ENCODE peak calls at places on chromosome 7, in four cellular contexts. G, T, W and D are unnamed samples.

GRCh38 chr7:1564603-1565022 is 5.2 kb downstream of the PSMG3 start:
- DNase-seq in G (no peak), W (peak), T (no peak), D (no peak)

GRCh38 chr7:128264477-128264876 is 23.4 kb downstream of the LEP start:
- DNase-seq in T (no peak), G (no peak), W (no peak), D (no peak)

GRCh38 chr7:98740643-98741042 is 123.6 kb downstream of the NPTX2 start:
- DNase-seq in G (no peak), W (no peak), T (no peak), D (no peak)

GRCh38 chr7:78702770-78703169 is 750.7 kb downstream of the MAGI2 start:
- DNase-seq in W (peak), T (no peak), G (no peak), D (no peak)

GRCh38 chr7:4080954-4081353 is 601.1 kb upstream of the FOXK1 start:
- DNase-seq in G (no peak), W (no peak), T (no peak), D (no peak)

GRCh38 chr7:100682228-100682741 is 8.7 kb downstream of the GNB2 start:
- DNase-seq in T (peak), W (peak), G (peak), D (no peak)

GRCh38 chr7:80232969-80233724 is 98.5 kb downstream of the GNAI1 start:
- DNase-seq in G (no peak), W (no peak), T (no peak), D (no peak)

GRCh38 chr7:94239661-94240234 is 154.9 kb upstream of the COL1A2 start:
- DNase-seq in T (no peak), G (no peak), W (no peak), D (no peak)

GRCh38 chr7:76346778-76347177 is 12.0 kb downstream of the YWHAG start:
- DNase-seq in T (no peak), G (no peak), W (no peak), D (no peak)

GRCh38 chr7:140517546-140518369 is 38.5 kb upstream of the MKRN1 start:
- DNase-seq in T (peak), G (peak), W (peak), D (peak)

DNA sequence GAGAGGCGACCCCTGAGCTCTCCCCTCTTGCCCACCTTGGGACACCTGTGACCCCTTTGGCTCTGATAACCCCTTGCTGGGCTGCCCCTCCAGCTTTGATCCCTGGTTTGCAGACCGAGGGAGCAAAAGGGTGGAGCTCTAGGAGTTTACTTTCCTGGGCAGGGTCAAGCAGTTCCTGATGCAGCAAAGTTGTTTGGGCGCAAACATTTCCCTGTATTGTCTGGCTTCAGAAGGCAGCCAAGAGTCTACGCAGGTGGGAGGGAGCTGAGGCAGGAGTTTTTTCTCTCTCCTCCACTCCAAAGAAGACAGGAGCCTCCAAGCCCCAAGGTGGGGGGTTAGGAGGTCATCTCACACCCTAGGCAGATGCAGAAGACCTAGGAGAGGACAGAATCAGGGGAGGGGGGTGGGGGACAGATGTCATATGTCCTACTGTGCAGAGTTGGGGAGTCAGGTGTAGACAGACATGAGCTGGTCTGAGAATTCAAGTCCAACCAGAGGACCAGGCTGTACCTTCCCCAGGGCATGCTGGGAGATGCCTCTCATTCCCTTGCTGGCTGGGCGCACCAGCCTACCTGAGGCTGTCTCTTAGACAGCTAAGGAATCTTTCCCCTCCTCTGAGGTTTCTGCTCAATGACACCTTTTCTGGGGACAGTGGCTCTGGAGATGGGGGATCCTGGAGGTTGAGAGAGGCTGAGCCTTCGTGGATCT is 20.5 kb downstream of the TMEM270 start:
- DNase-seq in G (no peak), W (no peak), T (no peak), D (no peak)
- H3K27ac ChIP-seq in G (no peak), W (no peak), T (no peak), D (no peak)

DNA sequence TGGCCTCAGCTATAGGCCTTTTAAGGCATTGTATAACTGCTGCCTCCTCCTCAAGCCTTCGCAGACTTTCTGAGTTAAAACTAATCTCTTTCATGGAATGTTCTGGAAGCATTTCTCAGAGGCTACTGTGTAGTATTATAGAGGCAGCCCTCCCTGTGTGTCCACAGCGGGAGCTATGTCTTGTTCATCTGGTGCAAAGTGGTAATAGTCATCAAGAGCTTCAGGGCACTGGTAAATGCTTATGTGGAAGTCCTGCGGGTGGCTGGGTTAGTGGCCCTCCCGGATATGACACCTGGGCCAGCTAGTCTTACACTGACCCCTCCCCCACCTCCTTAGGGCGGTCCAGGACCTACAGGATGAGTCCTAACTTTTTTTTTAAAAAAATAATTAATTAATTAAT is 2.2 kb upstream of the ABHD11 start:
- DNase-seq in G (no peak), W (no peak), T (no peak), D (no peak)
- H3K27ac ChIP-seq in G (no peak), W (no peak), T (no peak), D (no peak)

GRCh38 chr7:24039991-24040390 is 244.0 kb upstream of the NPY start:
- DNase-seq in G (no peak), T (no peak), W (peak), D (no peak)

GRCh38 chr7:24038993-24039392 is 245.0 kb upstream of the NPY start:
- DNase-seq in T (no peak), W (no peak), G (no peak), D (no peak)

GRCh38 chr7:24035653-24036414 is 248.2 kb upstream of the NPY start:
- DNase-seq in G (no peak), W (no peak), T (no peak), D (no peak)

GRCh38 chr7:24029068-24029467 is 254.9 kb upstream of the NPY start:
- DNase-seq in G (no peak), T (no peak), W (no peak), D (no peak)

GRCh38 chr7:24034251-24034650 is 249.7 kb upstream of the NPY start:
- DNase-seq in T (no peak), G (no peak), W (no peak), D (no peak)
- H3K27ac ChIP-seq in T (no peak), G (no peak), W (no peak), D (no peak)

GRCh38 chr7:16905300-16906044 is 23.7 kb upstream of the AGR3 start:
- DNase-seq in T (no peak), G (no peak), W (peak), D (no peak)
- H3K27ac ChIP-seq in T (no peak), G (no peak), W (peak), D (no peak)

GRCh38 chr7:91266931-91267557 is 2.8 kb downstream of the FZD1 start:
- DNase-seq in G (peak), W (no peak), T (no peak), D (no peak)
- H3K27ac ChIP-seq in G (no peak), W (no peak), T (peak), D (no peak)